ENCODE peak calls at places on chromosomes 4 and X, in six cellular contexts. L is HEK293T, A is iris pigment epithelial cell, C is aorta, F is pancreas, W is cardiac fibroblast. V is an unnamed sample.

GRCh38 chrX:107429090-107429489 is 20.4 kb upstream of the FRMPD3 start:
- DNase-seq in L (no peak), F (no peak), A (peak; percentile 14), C (no peak), W (peak; percentile 30), V (peak; percentile 46)

GRCh38 chrX:111460612-111461011 is 48.6 kb upstream of the DCX start:
- DNase-seq in A (no peak), W (no peak), F (no peak), L (no peak), C (no peak), V (no peak)

GRCh38 chr4:39855909-39856512 is 121.7 kb downstream of the PDS5A start:
- DNase-seq in C (no peak), W (peak; percentile 15), L (no peak), A (peak; percentile 70), F (no peak), V (no peak)

GRCh38 chr4:15925830-15926229 is 12.7 kb downstream of the FGFBP1 start:
- DNase-seq in F (no peak), W (no peak), L (no peak), C (no peak), A (no peak), V (no peak)

GRCh38 chr4:145427221-145427620 is 54.4 kb upstream of the SMAD1 start:
- DNase-seq in F (no peak), C (no peak), L (no peak), A (no peak), W (no peak), V (no peak)

GRCh38 chr4:116150152-116150551 is 935.2 kb downstream of the TRAM1L1 start:
- DNase-seq in A (no peak), L (no peak), W (no peak), C (no peak), F (no peak), V (no peak)

GRCh38 chrX:101257448-101258259 is 33.5 kb downstream of the TAF7L start:
- DNase-seq in F (no peak), L (no peak), A (peak; percentile 51), C (no peak), W (peak; percentile 3), V (no peak)

GRCh38 chrX:107823456-107823855 is 2.2 kb upstream of the MID2 start:
- DNase-seq in C (no peak), W (peak; percentile 86), F (no peak), A (peak; percentile 92), L (no peak), V (no peak)

GRCh38 chr4:101184668-101185067 is 162.7 kb downstream of the PPP3CA start:
- DNase-seq in C (no peak), A (no peak), F (no peak), W (no peak), L (no peak), V (no peak)

GRCh38 chr4:121154103-121154515 is 10.0 kb downstream of the TNIP3 start:
- DNase-seq in W (no peak), F (no peak), L (no peak), C (no peak), A (no peak), V (no peak)

GRCh38 chr4:78336093-78336943 is 215.3 kb upstream of the ANXA3 start:
- DNase-seq in L (no peak), W (peak; percentile 94), F (no peak), C (no peak), A (peak; percentile 38), V (no peak)

GRCh38 chr4:109826719-109827118 is 1.1 kb upstream of the RRH start:
- DNase-seq in C (no peak), L (no peak), F (no peak), W (peak; percentile 55), A (peak; percentile 16), V (no peak)

GRCh38 chr4:108877821-108878220 is 115.0 kb upstream of the ETNPPL start:
- DNase-seq in F (no peak), L (no peak), A (peak; percentile 32), C (no peak), W (no peak), V (no peak)

GRCh38 chr4:78417603-78418002 is 134.0 kb upstream of the ANXA3 start:
- DNase-seq in L (no peak), C (no peak), A (no peak), F (no peak), W (no peak), V (no peak)

GRCh38 chrX:125507119-125507518 is 187.4 kb downstream of the TEX13C start:
- DNase-seq in A (peak; percentile 81), F (no peak), L (no peak), W (peak; percentile 17), C (no peak), V (no peak)

GRCh38 chr4:98780111-98780549 is 121.7 kb upstream of the TSPAN5 start:
- DNase-seq in A (peak; percentile 56), W (peak; percentile 75), F (no peak), C (no peak), L (no peak), V (no peak)

GRCh38 chrX:14228611-14229010 is 198.9 kb upstream of the GEMIN8 start:
- DNase-seq in W (no peak), C (no peak), F (no peak), A (peak; percentile 3), L (no peak), V (no peak)

GRCh38 chr4:120964596-120964995 is 42.1 kb upstream of the PRDM5 start:
- DNase-seq in A (no peak), W (no peak), F (no peak), C (no peak), L (no peak), V (no peak)

GRCh38 chr4:26858035-26858918 is 2.4 kb upstream of the STIM2 start:
- DNase-seq in W (no peak), A (no peak), C (no peak), L (no peak), F (no peak), V (no peak)

GRCh38 chrX:46263494-46263893 is 281.7 kb downstream of the ZNF674 start:
- DNase-seq in W (no peak), C (no peak), A (no peak), F (no peak), L (no peak), V (no peak)

GRCh38 chr4:768995-769394 is 56.9 kb downstream of the CPLX1 start:
- DNase-seq in A (no peak), L (no peak), C (peak; percentile 73), F (peak; percentile 42), W (no peak), V (no peak)

GRCh38 chr4:158850800-158851644 is 82.2 kb downstream of the FNIP2 start:
- DNase-seq in C (no peak), F (no peak), W (peak; percentile 65), A (peak; percentile 40), L (no peak), V (no peak)

GRCh38 chrX:1488141-1488540 is 35.4 kb upstream of the ASMTL start:
- DNase-seq in L (no peak), F (no peak), A (no peak), W (no peak), C (peak; percentile 19), V (no peak)

GRCh38 chrX:69222103-69223090 is 57.1 kb upstream of the PJA1 start:
- DNase-seq in L (peak; percentile 81), A (peak; percentile 44), F (peak; percentile 84), W (peak; percentile 77), C (peak; percentile 89), V (peak; percentile 74)

GRCh38 chr4:177879851-177880250 is 437.6 kb upstream of the AGA start:
- DNase-seq in F (no peak), L (no peak), C (no peak), A (no peak), W (no peak), V (no peak)

GRCh38 chrX:50978920-50979660 is 68.6 kb downstream of the BMP15 start:
- DNase-seq in A (no peak), L (no peak), W (no peak), F (no peak), C (no peak), V (no peak)

GRCh38 chr4:151228196-151229119 is 48.5 kb upstream of the PRSS48 start:
- DNase-seq in W (peak; percentile 83), C (no peak), F (no peak), A (peak; percentile 67), L (no peak), V (no peak)

V was measured in thyroid gland.